ENCODE peak calls at places on chromosome 4, in four cellular contexts. One of them, this sample, is unnamed.

GRCh38 chr4:112927544-112927943 is 121.9 kb upstream of the ANK2 start:
- DNase-seq in stomach: no peak
- DNase-seq in testis: no peak
- DNase-seq in A549: no peak
- DNase-seq in this sample: no peak

GRCh38 chr4:60482921-60483351 is 717.2 kb upstream of the ADGRL3 start:
- DNase-seq in stomach: no peak
- DNase-seq in testis: no peak
- DNase-seq in A549: no peak
- DNase-seq in this sample: no peak

GRCh38 chr4:40515398-40516293 is 114.0 kb downstream of the RBM47 start:
- DNase-seq in stomach: peak
- DNase-seq in testis: no peak
- DNase-seq in A549: peak
- DNase-seq in this sample: peak

GRCh38 chr4:105092356-105092755 is 54.3 kb upstream of the TET2 start:
- DNase-seq in stomach: no peak
- DNase-seq in testis: no peak
- DNase-seq in A549: no peak
- DNase-seq in this sample: no peak

GRCh38 chr4:54545663-54546424 is 111.9 kb upstream of the KIT start:
- DNase-seq in stomach: no peak
- DNase-seq in testis: no peak
- DNase-seq in A549: no peak
- DNase-seq in this sample: peak

GRCh38 chr4:8523175-8523574 is 57.0 kb upstream of the GPR78 start:
- DNase-seq in stomach: no peak
- DNase-seq in testis: no peak
- DNase-seq in A549: no peak
- DNase-seq in this sample: no peak

GRCh38 chr4:163332526-163333405 is at the start of gene NPY1R:
- DNase-seq in stomach: peak
- DNase-seq in testis: peak
- DNase-seq in A549: peak
- DNase-seq in this sample: peak

GRCh38 chr4:52984469-52984868 is 122.4 kb downstream of the RASL11B start:
- DNase-seq in stomach: no peak
- DNase-seq in testis: no peak
- DNase-seq in A549: no peak
- DNase-seq in this sample: no peak

GRCh38 chr4:2842667-2843022 is 999 bp upstream of the ADD1 start:
- DNase-seq in stomach: peak
- DNase-seq in testis: no peak
- DNase-seq in A549: no peak
- DNase-seq in this sample: no peak

GRCh38 chr4:10460313-10461047 is 3.3 kb upstream of the ZNF518B start:
- DNase-seq in stomach: no peak
- DNase-seq in testis: no peak
- DNase-seq in A549: no peak
- DNase-seq in this sample: no peak

GRCh38 chr4:165355900-165356300 is 22.9 kb upstream of the CPE start:
- DNase-seq in stomach: no peak
- DNase-seq in testis: peak
- DNase-seq in A549: no peak
- DNase-seq in this sample: peak

GRCh38 chr4:27027428-27027827 is 166.8 kb downstream of the STIM2 start:
- DNase-seq in stomach: no peak
- DNase-seq in testis: no peak
- DNase-seq in A549: no peak
- DNase-seq in this sample: no peak

GRCh38 chr4:94127707-94128328 is 79.8 kb upstream of the SMARCAD1 start:
- DNase-seq in stomach: no peak
- DNase-seq in testis: no peak
- DNase-seq in A549: peak
- DNase-seq in this sample: no peak

GRCh38 chr4:87058272-87059073 is 123.7 kb downstream of the AFF1 start:
- DNase-seq in stomach: no peak
- DNase-seq in testis: no peak
- DNase-seq in A549: no peak
- DNase-seq in this sample: peak

DNA sequence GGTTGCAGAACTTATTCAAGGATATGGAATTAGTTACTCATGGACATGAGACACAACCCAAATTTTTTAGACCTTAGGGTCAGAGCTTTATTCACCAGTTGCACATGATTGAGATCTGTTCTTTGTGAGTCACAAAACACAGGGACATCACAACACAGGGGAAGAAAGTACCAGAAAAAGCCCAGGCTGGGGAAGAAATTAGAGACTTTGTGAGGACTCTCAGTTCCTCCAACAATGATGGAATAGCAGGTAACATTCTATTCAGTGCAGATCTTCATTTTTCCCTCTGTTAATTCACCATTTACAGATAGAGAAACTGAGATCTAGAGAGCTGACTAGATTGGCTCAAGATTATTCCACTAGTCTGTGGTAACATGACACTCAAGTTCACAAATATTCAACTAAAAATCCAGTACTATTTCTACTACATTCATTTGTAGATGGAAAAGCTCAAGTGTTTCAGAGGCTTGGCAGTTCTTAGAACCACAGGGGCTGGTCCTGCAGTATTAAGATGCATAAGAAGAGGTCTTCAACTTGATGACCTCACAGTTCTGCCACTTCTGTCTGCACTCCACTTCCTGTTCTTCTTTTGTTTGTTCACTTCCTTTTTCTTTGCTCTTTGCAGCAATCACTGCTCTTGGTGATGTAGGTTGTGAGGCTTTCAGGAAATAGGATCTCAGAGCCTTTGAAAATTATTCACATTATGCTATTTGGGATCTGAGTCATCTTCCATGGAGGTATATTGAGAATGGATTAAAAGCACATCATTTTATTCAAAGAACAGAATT is 602.2 kb upstream of the CPEB2 start:
- DNase-seq in stomach: no peak
- DNase-seq in testis: no peak
- DNase-seq in A549: no peak
- DNase-seq in this sample: no peak
- H3K27ac ChIP-seq in stomach: no peak
- H3K27ac ChIP-seq in testis: no peak
- H3K27ac ChIP-seq in A549: no peak
- H3K27ac ChIP-seq in this sample: no peak

DNA sequence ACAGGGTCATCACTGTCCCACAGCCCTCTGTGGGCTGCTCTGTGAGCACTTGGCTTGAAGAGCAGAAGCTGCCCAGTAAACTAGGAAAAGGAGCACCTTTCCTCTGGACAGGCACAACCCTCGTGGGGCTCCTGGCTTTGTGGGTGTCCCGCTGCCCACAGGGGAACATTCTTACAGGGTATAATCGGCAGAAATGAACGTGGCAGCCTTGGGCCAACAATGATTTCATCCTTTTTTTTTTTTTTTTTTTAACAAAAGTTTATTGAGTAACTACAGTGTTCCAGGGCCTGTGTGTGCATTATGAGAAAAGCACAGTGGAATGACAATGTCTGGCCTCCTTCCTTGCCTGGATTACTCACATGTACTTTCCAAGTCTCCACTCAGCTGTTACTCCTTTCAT is 197.2 kb downstream of the PDGFC start:
- DNase-seq in stomach: no peak
- DNase-seq in testis: no peak
- DNase-seq in A549: no peak
- DNase-seq in this sample: no peak
- H3K4me3 ChIP-seq in stomach: no peak
- H3K4me3 ChIP-seq in testis: no peak
- H3K4me3 ChIP-seq in A549: peak
- H3K4me3 ChIP-seq in this sample: no peak

GRCh38 chr4:188657365-188657764 is 518.1 kb downstream of the TRIML1 start:
- DNase-seq in stomach: no peak
- DNase-seq in testis: no peak
- DNase-seq in A549: no peak
- DNase-seq in this sample: no peak
- H3K27ac ChIP-seq in stomach: no peak
- H3K27ac ChIP-seq in testis: no peak
- H3K27ac ChIP-seq in A549: no peak
- H3K27ac ChIP-seq in this sample: no peak

GRCh38 chr4:794911-795725 is 30.8 kb downstream of the CPLX1 start:
- DNase-seq in stomach: no peak
- DNase-seq in testis: no peak
- DNase-seq in A549: no peak
- DNase-seq in this sample: no peak

GRCh38 chr4:792729-793108 is 33.2 kb downstream of the CPLX1 start:
- DNase-seq in stomach: no peak
- DNase-seq in testis: no peak
- DNase-seq in A549: no peak
- DNase-seq in this sample: no peak

GRCh38 chr4:793941-794621 is 31.8 kb downstream of the CPLX1 start:
- DNase-seq in stomach: no peak
- DNase-seq in testis: no peak
- DNase-seq in A549: no peak
- DNase-seq in this sample: no peak

GRCh38 chr4:791866-792630 is 33.9 kb downstream of the CPLX1 start:
- DNase-seq in stomach: peak
- DNase-seq in testis: peak
- DNase-seq in A549: no peak
- DNase-seq in this sample: no peak

GRCh38 chr4:793109-793861 is 32.6 kb downstream of the CPLX1 start:
- DNase-seq in stomach: no peak
- DNase-seq in testis: no peak
- DNase-seq in A549: no peak
- DNase-seq in this sample: no peak
- H3K4me3 ChIP-seq in stomach: no peak
- H3K4me3 ChIP-seq in testis: no peak
- H3K4me3 ChIP-seq in A549: no peak
- H3K4me3 ChIP-seq in this sample: no peak

DNA sequence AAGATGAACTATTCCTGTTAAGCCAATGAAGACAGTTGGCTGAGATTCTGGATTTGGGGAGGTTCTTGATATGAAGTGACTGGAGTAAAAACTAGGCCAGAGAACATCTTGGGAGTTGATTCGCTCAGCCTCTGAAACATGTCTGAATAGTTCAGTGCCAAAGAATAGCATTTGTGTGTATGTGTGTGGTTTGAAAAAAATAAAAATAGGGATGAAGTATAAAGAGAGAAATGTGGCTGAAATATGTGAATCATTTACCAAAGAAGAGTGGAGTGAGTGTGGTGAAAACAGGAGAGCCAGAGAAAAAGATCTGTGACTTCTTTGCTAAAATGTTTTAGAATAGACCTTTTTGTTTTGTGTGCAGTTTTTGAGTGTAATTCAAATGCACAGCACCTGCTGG is 15.2 kb downstream of the EXOC1 start:
- DNase-seq in stomach: no peak
- DNase-seq in testis: no peak
- DNase-seq in A549: no peak
- DNase-seq in this sample: no peak
- H3K27ac ChIP-seq in stomach: no peak
- H3K27ac ChIP-seq in testis: no peak
- H3K27ac ChIP-seq in A549: no peak
- H3K27ac ChIP-seq in this sample: no peak

GRCh38 chr4:128862608-128863313 is 53.3 kb downstream of the JADE1 start:
- DNase-seq in stomach: no peak
- DNase-seq in testis: no peak
- DNase-seq in A549: no peak
- DNase-seq in this sample: no peak
- H3K4me3 ChIP-seq in stomach: no peak
- H3K4me3 ChIP-seq in testis: no peak
- H3K4me3 ChIP-seq in A549: no peak
- H3K4me3 ChIP-seq in this sample: no peak

GRCh38 chr4:73725499-73725898 is 14.9 kb upstream of the CXCL8 start:
- DNase-seq in stomach: no peak
- DNase-seq in testis: no peak
- DNase-seq in A549: no peak
- DNase-seq in this sample: no peak

GRCh38 chr4:73723945-73724344 is 16.4 kb upstream of the CXCL8 start:
- DNase-seq in stomach: no peak
- DNase-seq in testis: no peak
- DNase-seq in A549: no peak
- DNase-seq in this sample: no peak

GRCh38 chr4:73728091-73728741 is 12.2 kb upstream of the CXCL8 start:
- DNase-seq in stomach: no peak
- DNase-seq in testis: no peak
- DNase-seq in A549: no peak
- DNase-seq in this sample: no peak

GRCh38 chr4:73727685-73728084 is 12.7 kb upstream of the CXCL8 start:
- DNase-seq in stomach: no peak
- DNase-seq in testis: no peak
- DNase-seq in A549: no peak
- DNase-seq in this sample: no peak

DNA sequence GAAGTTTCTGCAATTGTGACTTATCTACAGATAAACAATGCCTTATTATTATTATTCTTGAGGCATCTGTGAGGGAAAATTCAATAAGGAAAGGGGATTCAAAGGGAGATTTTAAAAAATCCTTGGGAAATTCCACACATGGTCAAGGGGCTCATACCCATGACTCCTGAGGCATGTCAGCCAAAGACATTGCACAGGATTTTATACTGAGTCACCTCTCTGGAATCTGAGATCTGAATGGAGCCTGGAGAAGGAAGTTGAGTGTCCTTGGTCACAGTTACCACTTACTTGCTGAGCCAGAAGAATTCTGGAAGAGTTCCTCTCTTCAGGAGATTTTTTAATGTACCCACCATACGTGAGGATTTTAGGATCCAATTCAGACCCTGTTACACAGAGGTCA is 14.4 kb upstream of the CXCL8 start:
- DNase-seq in stomach: no peak
- DNase-seq in testis: no peak
- DNase-seq in A549: peak
- DNase-seq in this sample: peak
- H3K27ac ChIP-seq in stomach: peak
- H3K27ac ChIP-seq in testis: no peak
- H3K27ac ChIP-seq in A549: peak
- H3K27ac ChIP-seq in this sample: no peak

This sample was measured in adrenal gland.